ENCODE peak calls at places on chromosomes 11 and 22, in ten cellular contexts. W is lower leg skin, U is brain microvascular endothelial cell, V is A549, A is suprapubic skin, H is right atrium auricular region, Z is fibroblast of mammary gland, N is neural crest cell, J is WTC11, L is upper lobe of right lung. D is an unnamed sample.

GRCh38 chr11:76102772-76103171 is 103.5 kb downstream of the WNT11 start:
- DNase-seq in J (no peak), N (no peak), V (no peak), Z (no peak), A (no peak), W (no peak), L (no peak), U (peak; percentile 12), H (no peak), D (no peak)

GRCh38 chr11:116910378-116910777 is 73.0 kb upstream of the APOA1 start:
- DNase-seq in U (no peak), Z (peak; percentile 49), J (no peak), V (no peak), A (no peak), W (no peak), H (no peak), L (no peak), N (no peak), D (no peak)

GRCh38 chr11:43832536-43832935 is 48.1 kb upstream of the ALKBH3 start:
- DNase-seq in A (no peak), Z (no peak), U (no peak), H (no peak), N (no peak), L (no peak), V (no peak), W (no peak), J (no peak), D (no peak)

GRCh38 chr11:117618956-117619355 is 178.1 kb downstream of the DSCAML1 start:
- DNase-seq in Z (no peak), H (no peak), A (no peak), N (no peak), L (peak; percentile 32), U (no peak), J (peak; percentile 59), V (no peak), W (no peak), D (no peak)

GRCh38 chr11:47433991-47434786 is 8.0 kb upstream of the PSMC3 start:
- DNase-seq in U (no peak), Z (peak; percentile 87), H (no peak), W (no peak), A (no peak), N (no peak), V (no peak), L (no peak), J (no peak), D (no peak)

GRCh38 chr11:31240340-31240904 is 129.1 kb downstream of the DCDC1 start:
- DNase-seq in J (peak; percentile 39), U (peak; percentile 34), N (peak; percentile 51), Z (peak; percentile 59), L (no peak), A (no peak), W (no peak), V (peak; percentile 73), H (no peak), D (no peak)

GRCh38 chr11:102793677-102794290 is 4.2 kb downstream of the MMP1 start:
- DNase-seq in J (no peak), W (no peak), V (no peak), H (no peak), Z (no peak), L (no peak), A (no peak), N (no peak), U (no peak), D (no peak)

GRCh38 chr11:27677108-27677507 is 23.1 kb downstream of the BDNF start:
- DNase-seq in Z (no peak), V (no peak), A (no peak), L (no peak), N (no peak), U (no peak), H (no peak), J (no peak), W (no peak), D (no peak)

GRCh38 chr11:32706985-32707736 is 87.3 kb downstream of the CCDC73 start:
- DNase-seq in W (no peak), L (no peak), Z (peak; percentile 89), A (no peak), V (peak; percentile 78), U (no peak), N (no peak), H (no peak), J (no peak), D (no peak)

GRCh38 chr11:26199341-26199740 is 132.6 kb upstream of the ANO3 start:
- DNase-seq in V (no peak), W (no peak), A (no peak), N (no peak), J (no peak), U (peak; percentile 28), L (no peak), H (no peak), Z (peak; percentile 80), D (no peak)

GRCh38 chr11:71302534-71302909 is 50.1 kb upstream of the SHANK2 start:
- DNase-seq in A (peak; percentile 24), J (no peak), W (no peak), H (no peak), V (no peak), N (no peak), U (no peak), L (peak; percentile 37), Z (no peak), D (no peak)

GRCh38 chr11:126607374-126607773 is 251.9 kb downstream of the ST3GAL4 start:
- DNase-seq in V (peak; percentile 44), A (no peak), L (no peak), U (peak; percentile 59), J (peak; percentile 76), H (peak; percentile 62), N (peak; percentile 59), Z (peak; percentile 59), W (no peak), D (no peak)

GRCh38 chr11:30741039-30741550 is 154.9 kb upstream of the MPPED2 start:
- DNase-seq in H (no peak), J (no peak), L (no peak), N (no peak), A (no peak), W (peak; percentile 17), Z (peak; percentile 53), U (no peak), V (peak; percentile 14), D (no peak)

GRCh38 chr11:80241766-80242165 is 800.9 kb upstream of the TENM4 start:
- DNase-seq in H (no peak), Z (no peak), L (no peak), J (no peak), A (no peak), N (no peak), W (no peak), V (no peak), U (peak; percentile 83), D (no peak)

GRCh38 chr22:39314251-39314971 is 5.0 kb downstream of the RPL3 start:
- DNase-seq in L (no peak), N (no peak), H (no peak), A (no peak), W (no peak), U (no peak), V (no peak), J (no peak), Z (no peak), D (no peak)
- TF ChIP-seq CTCF in L (peak; percentile 8), N (peak; percentile 51), H (no peak), A (no peak), W (no peak), U (peak; percentile 31), V (no peak), J (no peak), Z (no peak), D (no peak)

GRCh38 chr11:63986156-63986931 is at the start of gene OTUB1:
- DNase-seq in W (peak; percentile 90), V (peak; percentile 94), H (peak; percentile 91), A (peak; percentile 98), N (peak; percentile 86), L (peak; percentile 97), Z (peak; percentile 82), U (peak; percentile 85), J (peak; percentile 98), D (peak; percentile 94)
- TF ChIP-seq CTCF in W (no peak), V (no peak), H (no peak), A (no peak), N (no peak), L (no peak), Z (no peak), U (no peak), J (no peak), D (no peak)

GRCh38 chr11:8352852-8353505 is 89.3 kb upstream of the LMO1 start:
- DNase-seq in W (no peak), J (no peak), L (no peak), V (peak; percentile 13), U (no peak), N (no peak), A (no peak), Z (peak; percentile 14), H (no peak), D (no peak)

GRCh38 chr11:8356216-8356615 is 92.5 kb upstream of the LMO1 start:
- DNase-seq in Z (no peak), J (no peak), W (no peak), V (no peak), N (no peak), U (no peak), L (peak; percentile 54), H (no peak), A (no peak), D (no peak)

GRCh38 chr11:8355418-8355742 is 91.7 kb upstream of the LMO1 start:
- DNase-seq in V (no peak), W (no peak), Z (no peak), U (no peak), A (no peak), L (peak; percentile 33), H (no peak), N (no peak), J (no peak), D (no peak)

GRCh38 chr11:8356731-8357504 is 93.2 kb upstream of the LMO1 start:
- DNase-seq in A (no peak), W (no peak), N (no peak), L (peak; percentile 64), U (no peak), J (no peak), V (no peak), H (no peak), Z (peak; percentile 15), D (no peak)

DNA sequence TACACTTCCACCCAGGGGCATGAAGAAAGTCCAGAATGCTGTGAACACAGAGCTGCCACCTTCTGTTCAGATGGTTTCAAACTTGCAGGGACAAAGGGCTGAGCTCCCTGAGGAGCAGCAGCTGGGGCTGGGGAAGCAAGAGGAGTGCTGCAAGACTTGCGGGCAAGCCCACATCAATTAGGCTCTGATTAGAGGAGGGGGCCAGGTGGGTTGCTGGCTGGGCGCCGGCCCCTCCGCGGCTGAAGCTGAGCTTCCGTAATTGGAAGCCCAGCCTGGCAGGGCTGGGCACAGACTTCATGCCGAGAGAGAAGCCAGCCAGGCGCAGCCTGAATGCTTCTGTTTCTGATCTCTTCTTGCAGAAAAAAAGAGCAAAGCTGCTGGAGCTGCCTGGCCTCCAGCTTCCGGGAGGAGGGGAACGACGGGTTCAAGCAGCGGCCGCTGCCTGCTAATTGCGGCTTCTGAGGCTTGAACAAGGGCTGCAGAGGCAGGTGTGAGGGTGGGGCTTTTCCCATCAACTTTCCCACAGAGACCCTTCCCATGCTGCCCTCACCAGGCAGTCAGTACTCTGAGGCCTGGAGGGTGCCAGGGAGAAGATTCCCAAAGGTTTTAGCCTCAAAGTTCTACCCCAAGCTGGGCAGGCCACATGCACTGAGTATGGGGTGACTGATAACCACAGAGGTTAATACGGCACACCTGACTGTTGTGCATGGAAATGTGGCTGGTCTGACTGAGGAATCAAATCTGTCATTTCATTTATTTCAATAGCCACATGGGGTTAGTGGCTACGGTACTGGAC is 91.1 kb upstream of the LMO1 start:
- DNase-seq in J (no peak), W (no peak), U (no peak), Z (no peak), A (no peak), V (peak; percentile 19), N (no peak), H (no peak), L (peak; percentile 47), D (no peak)
- TF ChIP-seq CTCF in J (no peak), W (no peak), U (peak; percentile 21), Z (no peak), A (no peak), V (no peak), N (no peak), H (no peak), L (no peak), D (no peak)

GRCh38 chr11:93236741-93237675 is 39.2 kb upstream of the SLC36A4 start:
- DNase-seq in N (peak; percentile 29), Z (peak; percentile 43), U (peak; percentile 53), L (no peak), H (no peak), A (no peak), W (no peak), J (no peak), V (peak; percentile 50), D (no peak)
- TF ChIP-seq CTCF in N (peak; percentile 68), Z (peak; percentile 59), U (peak; percentile 76), L (peak; percentile 43), H (peak; percentile 61), A (peak; percentile 17), W (no peak), J (no peak), V (peak; percentile 43), D (peak; percentile 19)

D was measured in mesothelial cell of epicardium.